ENCODE peak calls at places on chromosomes 4 and X, in eight cellular contexts. E, P, R, C, T, B, D and A are unnamed samples.

GRCh38 chr4:94673961-94674360 is 83.8 kb upstream of the BMPR1B start:
- DNase-seq in E (no peak), P (no peak), R (no peak), C (no peak), T (no peak), B (peak; percentile 29), D (no peak), A (no peak)

GRCh38 chr4:107893171-107894137 is 37.9 kb upstream of the CYP2U1 start:
- DNase-seq in E (no peak), P (no peak), R (no peak), C (no peak), T (no peak), B (peak; percentile 39), D (no peak), A (no peak)

GRCh38 chrX:139889760-139890159 is 43.1 kb downstream of the ATP11C start:
- DNase-seq in E (no peak), P (no peak), R (no peak), C (no peak), T (no peak), B (no peak), D (no peak), A (no peak)

GRCh38 chr4:69860007-69860406 is at the start of gene SULT1E1:
- DNase-seq in E (no peak), P (no peak), R (no peak), C (no peak), T (no peak), B (peak; percentile 18), D (no peak), A (no peak)

GRCh38 chrX:63918611-63919010 is 133.6 kb upstream of the ARHGEF9 start:
- DNase-seq in E (no peak), P (peak; percentile 8), R (peak; percentile 17), C (peak; percentile 40), T (no peak), B (peak; percentile 48), D (no peak), A (no peak)

GRCh38 chrX:78522601-78523000 is 136.5 kb downstream of the RTL3 start:
- DNase-seq in E (no peak), P (no peak), R (no peak), C (no peak), T (no peak), B (no peak), D (no peak), A (no peak)

GRCh38 chr4:27350161-27350560 is 489.5 kb downstream of the STIM2 start:
- DNase-seq in E (no peak), P (no peak), R (no peak), C (no peak), T (no peak), B (no peak), D (no peak), A (no peak)

GRCh38 chrX:40147399-40148188 is 49.8 kb upstream of the BCOR start:
- DNase-seq in E (no peak), P (no peak), R (no peak), C (no peak), T (no peak), B (no peak), D (no peak), A (no peak)

GRCh38 chr4:143156853-143157252 is 27.9 kb upstream of the USP38 start:
- DNase-seq in E (no peak), P (no peak), R (no peak), C (no peak), T (no peak), B (no peak), D (no peak), A (no peak)

GRCh38 chrX:16788477-16788876 is 2.2 kb downstream of the TXLNG start:
- DNase-seq in E (no peak), P (peak; percentile 24), R (no peak), C (no peak), T (no peak), B (no peak), D (peak; percentile 19), A (no peak)

GRCh38 chr4:21248336-21248735 is 548.1 kb downstream of the PACRGL start:
- DNase-seq in E (no peak), P (no peak), R (no peak), C (no peak), T (no peak), B (no peak), D (no peak), A (no peak)

GRCh38 chr4:77177196-77177595 is 20.2 kb downstream of the CCNG2 start:
- DNase-seq in E (no peak), P (no peak), R (no peak), C (no peak), T (no peak), B (no peak), D (no peak), A (no peak)

GRCh38 chr4:80498725-80499124 is 163.2 kb downstream of the CFAP299 start:
- DNase-seq in E (no peak), P (no peak), R (no peak), C (no peak), T (no peak), B (no peak), D (no peak), A (no peak)

GRCh38 chrX:40111868-40112267 is 14.1 kb upstream of the BCOR start:
- DNase-seq in E (no peak), P (no peak), R (no peak), C (no peak), T (no peak), B (no peak), D (no peak), A (no peak)

GRCh38 chr4:74134500-74134852 is 23.4 kb upstream of the MTHFD2L start:
- DNase-seq in E (no peak), P (no peak), R (no peak), C (no peak), T (no peak), B (no peak), D (no peak), A (no peak)

GRCh38 chr4:25865586-25865985 is 2.8 kb upstream of the SEL1L3 start:
- DNase-seq in E (no peak), P (peak; percentile 15), R (peak; percentile 51), C (no peak), T (no peak), B (no peak), D (no peak), A (peak; percentile 61)

GRCh38 chr4:119517361-119518229 is 111.0 kb downstream of the PDE5A start:
- DNase-seq in E (no peak), P (no peak), R (peak; percentile 33), C (no peak), T (no peak), B (no peak), D (no peak), A (no peak)

GRCh38 chrX:130770615-130771014 is 132.4 kb downstream of the ENOX2 start:
- DNase-seq in E (no peak), P (peak; percentile 9), R (peak; percentile 16), C (no peak), T (no peak), B (no peak), D (no peak), A (no peak)

GRCh38 chr4:168908859-168909390 is 101.1 kb downstream of the CBR4 start:
- DNase-seq in E (no peak), P (no peak), R (no peak), C (no peak), T (no peak), B (no peak), D (no peak), A (no peak)

GRCh38 chr4:59341506-59341905 is 1858.6 kb upstream of the ADGRL3 start:
- DNase-seq in E (no peak), P (no peak), R (no peak), C (no peak), T (no peak), B (no peak), D (no peak), A (no peak)

GRCh38 chr4:94728056-94728766 is 29.5 kb upstream of the BMPR1B start:
- DNase-seq in E (no peak), P (no peak), R (no peak), C (no peak), T (no peak), B (no peak), D (no peak), A (no peak)

GRCh38 chrX:103396186-103396585 is 19.8 kb downstream of the BEX3 start:
- DNase-seq in E (no peak), P (peak; percentile 34), R (no peak), C (no peak), T (no peak), B (no peak), D (no peak), A (no peak)

GRCh38 chr4:95289028-95289634 is 259.6 kb downstream of the UNC5C start:
- DNase-seq in E (no peak), P (no peak), R (peak; percentile 44), C (no peak), T (no peak), B (peak; percentile 65), D (no peak), A (peak; percentile 58)